ENCODE peak calls at places on chromosomes 4 and X, in nine cellular contexts. One of them, this sample, is unnamed.
A peak's percentile ranks its signal among the peaks of the same experiment; 100 is the strongest.

GRCh38 chrX:12610079-12610478 is 181.1 kb upstream of the PRPS2 start:
- DNase-seq in lung: no peak
- DNase-seq in pancreas: no peak
- DNase-seq in BJ: peak; percentile 22
- DNase-seq in psoas muscle: no peak
- DNase-seq in HCT116: no peak
- DNase-seq in body of pancreas: no peak
- DNase-seq in small intestine: no peak
- DNase-seq in CD8-positive, alpha-beta memory T cell: no peak
- DNase-seq in this sample: no peak

GRCh38 chr4:117447925-117448324 is 362.5 kb upstream of the TRAM1L1 start:
- DNase-seq in BJ: no peak
- DNase-seq in CD8-positive, alpha-beta memory T cell: no peak
- DNase-seq in body of pancreas: no peak
- DNase-seq in lung: no peak
- DNase-seq in pancreas: no peak
- DNase-seq in small intestine: peak; percentile 1
- DNase-seq in HCT116: no peak
- DNase-seq in psoas muscle: no peak
- DNase-seq in this sample: no peak

GRCh38 chrX:20059467-20060128 is 57.1 kb downstream of the MAP7D2 start:
- DNase-seq in pancreas: no peak
- DNase-seq in body of pancreas: no peak
- DNase-seq in BJ: no peak
- DNase-seq in small intestine: no peak
- DNase-seq in HCT116: no peak
- DNase-seq in lung: no peak
- DNase-seq in CD8-positive, alpha-beta memory T cell: no peak
- DNase-seq in psoas muscle: no peak
- DNase-seq in this sample: no peak

GRCh38 chrX:129984196-129984962 is 1.9 kb downstream of the BCORL1 start:
- DNase-seq in CD8-positive, alpha-beta memory T cell: peak; percentile 24
- DNase-seq in small intestine: peak; percentile 21
- DNase-seq in body of pancreas: peak; percentile 16
- DNase-seq in lung: no peak
- DNase-seq in BJ: no peak
- DNase-seq in psoas muscle: peak; percentile 66
- DNase-seq in HCT116: no peak
- DNase-seq in pancreas: peak; percentile 17
- DNase-seq in this sample: no peak

GRCh38 chr4:5638976-5639375 is 69.4 kb downstream of the EVC2 start:
- DNase-seq in BJ: peak; percentile 41
- DNase-seq in psoas muscle: no peak
- DNase-seq in body of pancreas: no peak
- DNase-seq in HCT116: no peak
- DNase-seq in small intestine: no peak
- DNase-seq in CD8-positive, alpha-beta memory T cell: no peak
- DNase-seq in pancreas: no peak
- DNase-seq in lung: no peak
- DNase-seq in this sample: no peak

GRCh38 chrX:43604753-43605152 is 51.3 kb upstream of the MAOA start:
- DNase-seq in body of pancreas: no peak
- DNase-seq in BJ: no peak
- DNase-seq in small intestine: no peak
- DNase-seq in psoas muscle: no peak
- DNase-seq in pancreas: no peak
- DNase-seq in CD8-positive, alpha-beta memory T cell: no peak
- DNase-seq in HCT116: no peak
- DNase-seq in lung: no peak
- DNase-seq in this sample: no peak

GRCh38 chr4:1611501-1611870 is 72.6 kb downstream of the FAM53A start:
- DNase-seq in small intestine: no peak
- DNase-seq in lung: no peak
- DNase-seq in HCT116: no peak
- DNase-seq in psoas muscle: peak; percentile 35
- DNase-seq in BJ: no peak
- DNase-seq in pancreas: no peak
- DNase-seq in CD8-positive, alpha-beta memory T cell: no peak
- DNase-seq in body of pancreas: no peak
- DNase-seq in this sample: peak; percentile 62

GRCh38 chrX:39381446-39381845 is 580.2 kb downstream of the MID1IP1 start:
- DNase-seq in body of pancreas: no peak
- DNase-seq in CD8-positive, alpha-beta memory T cell: no peak
- DNase-seq in lung: no peak
- DNase-seq in BJ: no peak
- DNase-seq in pancreas: no peak
- DNase-seq in HCT116: no peak
- DNase-seq in psoas muscle: no peak
- DNase-seq in small intestine: no peak
- DNase-seq in this sample: no peak

GRCh38 chr4:100450449-100450848 is 67.4 kb downstream of the EMCN start:
- DNase-seq in small intestine: no peak
- DNase-seq in BJ: no peak
- DNase-seq in HCT116: no peak
- DNase-seq in psoas muscle: no peak
- DNase-seq in body of pancreas: no peak
- DNase-seq in lung: no peak
- DNase-seq in pancreas: no peak
- DNase-seq in CD8-positive, alpha-beta memory T cell: no peak
- DNase-seq in this sample: no peak

GRCh38 chr4:162061214-162061613 is 102.6 kb downstream of the FSTL5 start:
- DNase-seq in psoas muscle: no peak
- DNase-seq in CD8-positive, alpha-beta memory T cell: no peak
- DNase-seq in lung: no peak
- DNase-seq in body of pancreas: no peak
- DNase-seq in BJ: no peak
- DNase-seq in small intestine: no peak
- DNase-seq in HCT116: peak; percentile 32
- DNase-seq in pancreas: no peak
- DNase-seq in this sample: no peak

GRCh38 chr4:3530663-3531254 is 1.5 kb downstream of the LRPAP1 start:
- DNase-seq in BJ: no peak
- DNase-seq in HCT116: no peak
- DNase-seq in body of pancreas: no peak
- DNase-seq in pancreas: no peak
- DNase-seq in psoas muscle: peak; percentile 59
- DNase-seq in CD8-positive, alpha-beta memory T cell: no peak
- DNase-seq in lung: no peak
- DNase-seq in small intestine: no peak
- DNase-seq in this sample: peak; percentile 40

GRCh38 chr4:149645790-149646189 is 169.9 kb downstream of the IQCM start:
- DNase-seq in HCT116: no peak
- DNase-seq in BJ: no peak
- DNase-seq in psoas muscle: no peak
- DNase-seq in CD8-positive, alpha-beta memory T cell: no peak
- DNase-seq in lung: no peak
- DNase-seq in small intestine: no peak
- DNase-seq in pancreas: no peak
- DNase-seq in body of pancreas: no peak
- DNase-seq in this sample: no peak

GRCh38 chr4:20362148-20362547 is 110.4 kb downstream of the SLIT2 start:
- DNase-seq in small intestine: no peak
- DNase-seq in lung: no peak
- DNase-seq in HCT116: no peak
- DNase-seq in BJ: no peak
- DNase-seq in psoas muscle: no peak
- DNase-seq in body of pancreas: no peak
- DNase-seq in pancreas: no peak
- DNase-seq in CD8-positive, alpha-beta memory T cell: no peak
- DNase-seq in this sample: no peak

GRCh38 chr4:7785017-7785416 is 154.6 kb downstream of the AFAP1 start:
- DNase-seq in psoas muscle: no peak
- DNase-seq in body of pancreas: no peak
- DNase-seq in pancreas: no peak
- DNase-seq in lung: no peak
- DNase-seq in BJ: peak; percentile 36
- DNase-seq in CD8-positive, alpha-beta memory T cell: no peak
- DNase-seq in HCT116: no peak
- DNase-seq in small intestine: no peak
- DNase-seq in this sample: no peak

DNA sequence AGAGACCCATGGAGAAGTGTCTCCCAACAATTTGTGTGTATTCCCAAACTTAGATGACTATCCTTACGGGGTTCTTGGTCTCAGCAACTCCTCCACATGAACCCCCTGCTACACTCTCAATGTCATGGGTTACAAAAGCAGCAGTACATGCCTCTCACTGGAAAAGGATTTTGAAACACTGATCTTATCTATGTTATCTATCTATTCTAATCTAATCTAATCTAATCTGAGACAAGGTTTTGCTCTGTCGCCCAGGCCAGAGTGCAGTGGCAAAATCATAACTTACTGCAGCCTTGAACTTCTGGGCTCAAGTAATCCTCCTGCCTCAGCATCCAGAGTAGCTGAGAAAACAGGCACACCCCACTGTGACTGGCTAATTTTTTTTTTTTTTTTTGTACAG is 19.3 kb downstream of the TSPAN5 start:
- DNase-seq in lung: no peak
- DNase-seq in pancreas: no peak
- DNase-seq in CD8-positive, alpha-beta memory T cell: no peak
- DNase-seq in body of pancreas: no peak
- DNase-seq in HCT116: no peak
- DNase-seq in small intestine: no peak
- DNase-seq in psoas muscle: no peak
- DNase-seq in BJ: no peak
- DNase-seq in this sample: no peak
- H3K4me3 ChIP-seq in lung: no peak overlapping the region
- H3K4me3 ChIP-seq in pancreas: no peak overlapping the region
- H3K4me3 ChIP-seq in CD8-positive, alpha-beta memory T cell: peak overlapping the region; percentile 28
- H3K4me3 ChIP-seq in body of pancreas: no peak overlapping the region
- H3K4me3 ChIP-seq in HCT116: no peak overlapping the region
- H3K4me3 ChIP-seq in small intestine: no peak overlapping the region
- H3K4me3 ChIP-seq in psoas muscle: no peak overlapping the region
- H3K4me3 ChIP-seq in BJ: no peak overlapping the region
- H3K4me3 ChIP-seq in this sample: no peak overlapping the region

DNA sequence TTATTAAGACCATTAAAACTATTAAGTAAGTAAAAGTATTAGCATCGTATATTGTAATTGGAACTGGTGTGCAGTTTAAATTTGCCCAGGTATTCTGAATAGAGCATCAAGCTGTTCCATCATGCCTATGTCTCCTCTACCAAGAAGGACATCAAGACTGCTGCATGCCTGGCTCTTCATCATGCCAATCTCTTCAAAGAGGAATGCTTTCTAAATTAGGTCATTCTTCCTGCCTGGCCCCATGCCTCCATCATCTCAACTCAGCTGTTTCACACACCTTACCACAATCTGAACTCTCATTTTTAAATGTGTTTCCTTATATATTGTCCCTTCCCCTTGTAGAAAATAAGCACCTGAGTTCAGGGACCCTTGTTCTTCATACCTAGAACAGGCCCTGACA is 270.5 kb upstream of the PPARGC1A start:
- DNase-seq in HCT116: no peak
- DNase-seq in BJ: no peak
- DNase-seq in pancreas: no peak
- DNase-seq in body of pancreas: no peak
- DNase-seq in CD8-positive, alpha-beta memory T cell: no peak
- DNase-seq in lung: no peak
- DNase-seq in small intestine: no peak
- DNase-seq in psoas muscle: no peak
- DNase-seq in this sample: no peak
- H3K4me3 ChIP-seq in HCT116: no peak overlapping the region
- H3K4me3 ChIP-seq in BJ: no peak overlapping the region
- H3K4me3 ChIP-seq in pancreas: no peak overlapping the region
- H3K4me3 ChIP-seq in body of pancreas: no peak overlapping the region
- H3K4me3 ChIP-seq in CD8-positive, alpha-beta memory T cell: no peak overlapping the region
- H3K4me3 ChIP-seq in lung: no peak overlapping the region
- H3K4me3 ChIP-seq in small intestine: no peak overlapping the region
- H3K4me3 ChIP-seq in psoas muscle: no peak overlapping the region
- H3K4me3 ChIP-seq in this sample: no peak overlapping the region

DNA sequence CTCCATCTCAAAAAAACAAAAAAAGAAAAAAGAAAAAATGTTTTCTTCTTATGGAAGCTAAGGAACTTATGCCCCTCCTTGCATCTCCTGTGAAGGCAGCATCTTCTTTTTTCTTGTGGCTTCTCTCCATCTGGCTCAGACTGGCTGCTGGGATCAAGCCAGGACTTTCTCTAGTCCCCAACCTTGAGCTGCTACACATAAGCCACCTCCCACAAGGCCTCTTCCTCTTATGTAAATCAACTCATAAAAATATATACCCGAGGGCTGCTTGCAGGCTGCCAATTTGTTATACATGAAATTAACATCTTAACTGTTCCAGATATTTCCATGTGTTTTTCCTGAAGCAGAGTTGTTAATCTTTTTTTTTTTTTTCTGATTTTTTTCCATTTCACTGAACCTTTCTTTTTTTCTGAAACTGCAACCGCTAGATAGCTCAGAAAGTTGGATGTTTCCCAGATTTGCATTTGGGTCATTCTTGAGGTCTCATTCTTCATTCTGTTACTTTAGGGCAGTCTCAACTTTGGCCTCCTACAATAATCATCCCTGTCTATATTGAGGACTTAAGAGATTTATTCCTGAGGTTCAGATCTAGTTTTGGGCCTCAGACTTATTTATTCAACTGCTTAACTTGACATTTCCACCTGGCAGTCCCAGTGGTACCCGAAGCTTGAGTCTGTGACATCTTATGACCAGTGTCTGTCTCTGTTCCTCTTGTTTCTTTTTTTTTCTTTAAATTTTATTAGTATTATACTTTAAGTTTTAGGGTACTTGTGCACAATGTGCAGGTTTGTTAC is 10.3 kb downstream of the SNX25 start:
- DNase-seq in HCT116: no peak
- DNase-seq in lung: no peak
- DNase-seq in pancreas: no peak
- DNase-seq in BJ: peak; percentile 78
- DNase-seq in psoas muscle: peak; percentile 66
- DNase-seq in CD8-positive, alpha-beta memory T cell: no peak
- DNase-seq in small intestine: no peak
- DNase-seq in body of pancreas: peak; percentile 52
- DNase-seq in this sample: no peak
- H3K4me3 ChIP-seq in HCT116: no peak overlapping the region
- H3K4me3 ChIP-seq in lung: no peak overlapping the region
- H3K4me3 ChIP-seq in pancreas: no peak overlapping the region
- H3K4me3 ChIP-seq in BJ: no peak overlapping the region
- H3K4me3 ChIP-seq in psoas muscle: no peak overlapping the region
- H3K4me3 ChIP-seq in CD8-positive, alpha-beta memory T cell: no peak overlapping the region
- H3K4me3 ChIP-seq in small intestine: no peak overlapping the region
- H3K4me3 ChIP-seq in body of pancreas: no peak overlapping the region
- H3K4me3 ChIP-seq in this sample: no peak overlapping the region

DNA sequence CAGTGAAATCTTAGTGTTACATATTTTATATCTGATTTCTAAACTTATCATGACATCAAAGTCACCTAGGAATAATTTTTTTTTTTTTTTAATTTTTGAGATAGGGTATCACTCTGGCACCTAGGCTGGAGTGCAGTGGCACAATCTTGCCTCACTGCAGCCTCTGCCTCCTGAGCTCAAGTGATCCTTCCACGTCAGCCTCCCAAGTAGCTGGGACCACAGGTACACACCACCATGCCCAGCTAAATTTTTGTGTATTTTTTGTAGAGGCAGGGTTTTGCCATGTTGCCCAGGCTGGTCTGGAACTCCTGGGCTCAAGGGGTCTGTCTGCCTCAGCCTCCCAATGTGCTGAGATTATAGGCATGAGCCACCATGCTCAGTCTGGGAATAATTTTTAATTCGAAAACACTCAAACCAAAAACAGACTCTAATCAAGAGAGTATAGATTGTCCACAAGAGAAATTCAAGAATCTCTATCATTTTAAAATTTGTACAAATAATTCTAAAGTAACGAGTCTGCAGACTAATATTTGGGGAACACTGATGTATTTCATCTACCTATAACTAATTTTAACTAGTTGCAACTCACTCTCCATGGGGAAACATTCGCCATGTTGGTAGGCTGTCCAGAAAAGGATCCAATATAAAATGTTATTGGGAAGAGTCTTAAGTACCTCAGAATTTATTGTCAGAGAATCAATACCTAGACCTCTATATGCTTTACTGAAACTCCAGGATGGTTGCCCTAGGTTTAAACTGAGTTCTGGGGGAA is 3.4 kb downstream of the SLC7A11 start:
- DNase-seq in lung: no peak
- DNase-seq in pancreas: no peak
- DNase-seq in HCT116: no peak
- DNase-seq in BJ: no peak
- DNase-seq in body of pancreas: no peak
- DNase-seq in psoas muscle: no peak
- DNase-seq in CD8-positive, alpha-beta memory T cell: no peak
- DNase-seq in small intestine: no peak
- DNase-seq in this sample: no peak
- H3K4me3 ChIP-seq in lung: no peak overlapping the region
- H3K4me3 ChIP-seq in pancreas: no peak overlapping the region
- H3K4me3 ChIP-seq in HCT116: no peak overlapping the region
- H3K4me3 ChIP-seq in BJ: peak overlapping the region; percentile 62
- H3K4me3 ChIP-seq in body of pancreas: no peak overlapping the region
- H3K4me3 ChIP-seq in psoas muscle: no peak overlapping the region
- H3K4me3 ChIP-seq in CD8-positive, alpha-beta memory T cell: no peak overlapping the region
- H3K4me3 ChIP-seq in small intestine: no peak overlapping the region
- H3K4me3 ChIP-seq in this sample: peak overlapping the region; percentile 22